ENCODE peak calls at places on chromosomes 1 and 21, in seven cellular contexts. W is heart left ventricle, V is neural progenitor cell, U is brain microvascular endothelial cell, X is tibial artery, P is HepG2, A is lung. B is an unnamed sample.

GRCh38 chr1:242811092-242811840 is 286.8 kb upstream of the PLD5 start:
- DNase-seq in W (no peak), V (no peak), U (peak; percentile 59), X (no peak), P (no peak), A (no peak), B (no peak)

GRCh38 chr1:230518511-230518910 is 92.4 kb upstream of the PGBD5 start:
- DNase-seq in W (no peak), V (peak; percentile 69), U (no peak), X (no peak), P (no peak), A (no peak), B (no peak)

GRCh38 chr1:36977736-36978314 is 56.5 kb downstream of the GRIK3 start:
- DNase-seq in W (no peak), V (no peak), U (no peak), X (no peak), P (no peak), A (no peak), B (no peak)

GRCh38 chr1:172352435-172352834 is 68.0 kb upstream of the C1orf105 start:
- DNase-seq in W (no peak), V (no peak), U (no peak), X (no peak), P (no peak), A (no peak), B (no peak)

GRCh38 chr1:45643978-45644377 is 20.1 kb upstream of the CCDC17 start:
- DNase-seq in W (no peak), V (no peak), U (no peak), X (no peak), P (peak; percentile 63), A (no peak), B (no peak)

GRCh38 chr1:74641876-74642275 is 31.7 kb downstream of the ERICH3 start:
- DNase-seq in W (no peak), V (no peak), U (no peak), X (no peak), P (no peak), A (no peak), B (no peak)

GRCh38 chr1:206469411-206469932 is 804 bp upstream of the IKBKE start:
- DNase-seq in W (no peak), V (no peak), U (no peak), X (no peak), P (no peak), A (no peak), B (no peak)

GRCh38 chr1:226420860-226421259 is 13.0 kb upstream of the PARP1 start:
- DNase-seq in W (no peak), V (no peak), U (no peak), X (no peak), P (no peak), A (no peak), B (no peak)

GRCh38 chr1:33433509-33434362 is 2.8 kb upstream of the PHC2 start:
- DNase-seq in W (no peak), V (no peak), U (peak; percentile 97), X (peak; percentile 82), P (peak; percentile 75), A (peak; percentile 55), B (peak; percentile 49)

GRCh38 chr1:39900662-39901485 is 843 bp downstream of the MYCL start:
- DNase-seq in W (peak; percentile 63), V (peak; percentile 60), U (no peak), X (no peak), P (no peak), A (no peak), B (no peak)

GRCh38 chr1:145871994-145872411 is 13.1 kb upstream of the PIAS3 start:
- DNase-seq in W (peak; percentile 77), V (peak; percentile 48), U (no peak), X (no peak), P (no peak), A (no peak), B (peak; percentile 13)

GRCh38 chr21:42039470-42039901 is 29.3 kb upstream of the ZBTB21 start:
- DNase-seq in W (no peak), V (no peak), U (peak; percentile 12), X (peak; percentile 56), P (no peak), A (peak; percentile 42), B (peak; percentile 37)

GRCh38 chr1:87398644-87399043 is 70.0 kb downstream of the LMO4 start:
- DNase-seq in W (no peak), V (no peak), U (peak; percentile 7), X (no peak), P (no peak), A (no peak), B (no peak)

GRCh38 chr1:224929335-224930237 is at the start of gene DNAH14:
- DNase-seq in W (peak; percentile 80), V (peak; percentile 82), U (peak; percentile 57), X (peak; percentile 31), P (peak; percentile 71), A (peak; percentile 88), B (no peak)

GRCh38 chr1:225868631-225869330 is 13.4 kb downstream of the TMEM63A start:
- DNase-seq in W (no peak), V (no peak), U (no peak), X (no peak), P (no peak), A (no peak), B (no peak)

GRCh38 chr1:55400560-55400959 is 185.4 kb upstream of the USP24 start:
- DNase-seq in W (no peak), V (no peak), U (no peak), X (no peak), P (no peak), A (no peak), B (no peak)

GRCh38 chr1:244460195-244460594 is 878 bp upstream of the CATSPERE start:
- DNase-seq in W (no peak), V (no peak), U (peak; percentile 24), X (no peak), P (no peak), A (no peak), B (no peak)

GRCh38 chr1:204292733-204293132 is 67.0 kb downstream of the PLEKHA6 start:
- DNase-seq in W (no peak), V (no peak), U (no peak), X (no peak), P (no peak), A (no peak), B (no peak)

GRCh38 chr1:39142394-39143060 is 62.0 kb upstream of the MACF1 start:
- DNase-seq in W (no peak), V (peak; percentile 53), U (no peak), X (no peak), P (no peak), A (peak; percentile 85), B (no peak)

GRCh38 chr1:54743827-54744226 is 20.5 kb downstream of the PARS2 start:
- DNase-seq in W (no peak), V (no peak), U (no peak), X (no peak), P (no peak), A (no peak), B (no peak)

GRCh38 chr1:106749491-106749890 is 307.0 kb upstream of the PRMT6 start:
- DNase-seq in W (no peak), V (no peak), U (no peak), X (no peak), P (no peak), A (no peak), B (no peak)

GRCh38 chr1:23171181-23171755 is 2.6 kb upstream of the LUZP1 start:
- DNase-seq in W (no peak), V (no peak), U (no peak), X (no peak), P (no peak), A (no peak), B (no peak)

GRCh38 chr1:155182052-155182550 is 8.5 kb downstream of the TRIM46 start:
- DNase-seq in W (no peak), V (no peak), U (no peak), X (no peak), P (no peak), A (no peak), B (no peak)

DNA sequence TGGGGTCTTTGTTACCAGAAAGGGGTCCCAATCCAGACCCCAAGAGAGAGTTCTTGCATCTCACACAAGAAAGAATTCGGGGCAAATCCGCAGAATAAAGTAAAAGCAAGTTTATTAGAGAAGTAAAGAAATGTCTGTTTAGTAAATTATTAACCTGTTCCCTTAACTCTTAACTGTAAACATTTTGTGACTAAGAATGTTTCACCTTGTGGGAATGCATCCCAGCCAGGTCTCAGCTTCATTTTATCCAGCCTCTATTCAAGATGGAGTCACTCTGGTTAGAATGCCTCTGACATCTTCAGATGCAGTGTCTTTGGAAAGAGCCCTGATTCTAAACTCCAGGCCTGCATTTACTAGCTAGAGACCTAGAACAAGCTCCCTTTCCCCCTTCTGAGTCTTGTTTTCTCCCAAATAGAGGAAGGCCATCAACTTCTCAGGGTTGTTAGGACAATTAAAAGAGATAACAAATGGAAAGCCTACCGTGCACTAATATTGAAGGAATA is 4.5 kb upstream of the FABP3 start:
- DNase-seq in W (no peak), V (no peak), U (no peak), X (no peak), P (no peak), A (no peak), B (no peak)
- H3K27ac ChIP-seq in W (no peak overlapping the region), V (no peak overlapping the region), U (no peak overlapping the region), X (no peak overlapping the region), P (no peak overlapping the region), A (no peak overlapping the region), B (peak overlapping the region; percentile 91)

DNA sequence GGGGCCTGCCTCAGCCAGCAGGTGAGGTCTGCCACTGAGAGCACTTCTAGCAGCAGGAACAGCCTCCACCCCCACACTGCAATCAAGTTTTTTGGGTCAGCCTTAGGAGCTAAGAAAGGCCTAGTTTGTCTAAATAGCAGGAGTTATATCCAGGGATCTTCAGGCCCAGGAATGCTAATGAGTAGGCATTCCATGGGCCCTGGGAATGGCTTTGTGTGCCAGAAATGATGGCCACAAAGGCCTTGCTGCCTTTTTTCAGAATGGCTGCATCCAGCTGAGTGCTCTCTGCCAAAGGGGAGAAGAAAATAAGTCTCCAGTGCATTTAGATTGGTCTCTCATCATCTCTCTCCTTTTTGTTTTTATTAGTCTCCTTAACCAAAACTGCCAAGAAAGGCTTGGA is 2.8 kb downstream of the MRTO4 start:
- DNase-seq in W (no peak), V (peak; percentile 37), U (no peak), X (no peak), P (no peak), A (no peak), B (no peak)
- H3K36me3 ChIP-seq in W (peaks cover 43% of the 10 kb centered on the region), V (no peaks in the 10 kb centered on the region), U (peaks cover 25% of the 10 kb centered on the region), X (peaks cover 35% of the 10 kb centered on the region), P (peaks cover 49% of the 10 kb centered on the region), A (peaks cover 33% of the 10 kb centered on the region), B (no peaks in the 10 kb centered on the region)

DNA sequence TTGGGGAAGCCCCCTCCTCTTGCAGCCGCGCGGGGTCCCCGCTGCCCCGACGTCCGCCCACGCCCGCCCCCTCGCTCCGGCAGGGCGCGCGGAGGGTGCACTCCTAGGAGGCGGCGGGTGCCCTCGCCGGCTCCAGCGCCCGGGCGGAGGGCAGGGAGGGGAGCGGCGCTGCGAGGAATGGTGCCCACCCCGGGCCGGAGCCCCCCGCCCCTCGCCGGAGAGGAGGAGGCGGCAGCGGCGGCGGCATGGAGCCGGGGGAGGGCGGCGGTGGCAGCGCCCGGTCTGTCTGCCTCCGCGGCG is 451 bp downstream of the FAM78B start:
- DNase-seq in W (no peak), V (peak; percentile 44), U (no peak), X (no peak), P (no peak), A (no peak), B (no peak)
- H3K4me3 ChIP-seq in W (peak overlapping the region; percentile 77), V (peak overlapping the region; percentile 65), U (peak overlapping the region; percentile 57), X (peak overlapping the region; percentile 73), P (peak overlapping the region; percentile 49), A (peak overlapping the region; percentile 75), B (peak overlapping the region; percentile 63)

DNA sequence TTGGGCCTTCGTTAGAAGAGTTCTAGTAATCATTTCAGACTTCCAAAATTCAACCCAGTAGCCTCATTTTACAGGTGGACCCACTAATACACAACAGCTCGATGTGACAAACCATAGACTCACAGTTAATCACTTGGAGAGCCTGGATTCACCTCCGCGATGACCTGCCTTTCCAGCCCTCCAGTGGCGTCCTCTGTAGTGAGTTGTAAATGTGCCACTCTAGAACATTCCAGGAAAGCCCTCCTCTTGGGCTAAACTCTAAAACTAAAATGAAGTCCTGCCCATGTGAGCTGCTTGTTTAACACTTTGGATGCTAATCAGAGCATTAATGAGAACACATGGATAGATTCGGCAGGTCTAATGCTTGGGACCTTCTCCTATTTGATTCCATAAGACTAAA is 140.7 kb downstream of the DHRS3 start:
- DNase-seq in W (no peak), V (no peak), U (peak; percentile 42), X (no peak), P (no peak), A (no peak), B (no peak)
- H3K27ac ChIP-seq in W (peak overlapping the region; percentile 70), V (no peak overlapping the region), U (peak overlapping the region; percentile 99), X (peak overlapping the region; percentile 75), P (peak overlapping the region; percentile 63), A (no peak overlapping the region), B (peak overlapping the region; percentile 84)